ENCODE peak calls at places on chromosomes 1 and 21, in four cellular contexts. X is NB4, B is body of pancreas, M is uterus. J is an unnamed sample.

GRCh38 chr1:208276757-208277435 is 32.7 kb upstream of the PLXNA2 start:
- DNase-seq in X (no peak), B (no peak), M (no peak), J (no peak)

GRCh38 chr21:37032293-37032692 is 25.8 kb downstream of the RIPPLY3 start:
- DNase-seq in X (no peak), B (no peak), M (no peak), J (no peak)

GRCh38 chr1:58699011-58699762 is 675 bp downstream of the MYSM1 start:
- DNase-seq in X (peak; percentile 38), B (no peak), M (no peak), J (no peak)

GRCh38 chr1:36366091-36366661 is 19.5 kb downstream of the STK40 start:
- DNase-seq in X (no peak), B (peak; percentile 51), M (peak; percentile 37), J (no peak)

GRCh38 chr21:32307706-32308105 is 9.1 kb downstream of the MRAP start:
- DNase-seq in X (peak; percentile 9), B (no peak), M (no peak), J (no peak)

GRCh38 chr21:33945652-33946270 is 30.2 kb upstream of the ATP5PO start:
- DNase-seq in X (no peak), B (no peak), M (no peak), J (no peak)

GRCh38 chr21:21366277-21366676 is 368.1 kb downstream of the NCAM2 start:
- DNase-seq in X (no peak), B (no peak), M (no peak), J (no peak)

GRCh38 chr21:44939532-44940115 is at the start of gene SLX9:
- DNase-seq in X (peak; percentile 88), B (peak; percentile 77), M (peak; percentile 79), J (no peak)

GRCh38 chr1:237864338-237865244 is 26.1 kb downstream of the ZP4 start:
- DNase-seq in X (peak; percentile 48), B (peak; percentile 86), M (peak; percentile 16), J (no peak)

GRCh38 chr1:118049981-118050380 is 120.4 kb downstream of the WDR3 start:
- DNase-seq in X (no peak), B (no peak), M (no peak), J (no peak)

GRCh38 chr21:36966066-36966845 is at the start of gene HLCS:
- DNase-seq in X (peak; percentile 78), B (peak; percentile 78), M (peak; percentile 68), J (no peak)

GRCh38 chr1:219040291-219040690 is 133.4 kb upstream of the LYPLAL1 start:
- DNase-seq in X (no peak), B (no peak), M (no peak), J (no peak)

GRCh38 chr1:53316058-53316741 is 11.7 kb downstream of the LRP8 start:
- DNase-seq in X (peak; percentile 37), B (no peak), M (no peak), J (no peak)

GRCh38 chr1:67430358-67431155 is at the start of gene SERBP1:
- DNase-seq in X (peak; percentile 98), B (peak; percentile 98), M (peak; percentile 97), J (peak; percentile 98)
- TF ChIP-seq POLR2A in X (peak; percentile 65), B (peak; percentile 75), M (peak; percentile 84), J (no peak)

GRCh38 chr1:111793896-111794295 is 38.2 kb downstream of the DDX20 start:
- DNase-seq in X (no peak), B (no peak), M (no peak), J (no peak)

GRCh38 chr1:111792249-111792648 is 36.5 kb downstream of the DDX20 start:
- DNase-seq in X (no peak), B (no peak), M (no peak), J (no peak)

GRCh38 chr1:111786669-111787207 is 31.0 kb downstream of the DDX20 start:
- DNase-seq in X (no peak), B (no peak), M (no peak), J (peak; percentile 77)

GRCh38 chr1:111789077-111789476 is 33.4 kb downstream of the DDX20 start:
- DNase-seq in X (peak; percentile 21), B (peak; percentile 16), M (no peak), J (no peak)

GRCh38 chr1:111789666-111790316 is 34.1 kb downstream of the DDX20 start:
- DNase-seq in X (peak; percentile 90), B (peak; percentile 22), M (no peak), J (no peak)
- TF ChIP-seq CTCF in X (no peak), B (peak; percentile 31), M (no peak), J (peak; percentile 34)

DNA sequence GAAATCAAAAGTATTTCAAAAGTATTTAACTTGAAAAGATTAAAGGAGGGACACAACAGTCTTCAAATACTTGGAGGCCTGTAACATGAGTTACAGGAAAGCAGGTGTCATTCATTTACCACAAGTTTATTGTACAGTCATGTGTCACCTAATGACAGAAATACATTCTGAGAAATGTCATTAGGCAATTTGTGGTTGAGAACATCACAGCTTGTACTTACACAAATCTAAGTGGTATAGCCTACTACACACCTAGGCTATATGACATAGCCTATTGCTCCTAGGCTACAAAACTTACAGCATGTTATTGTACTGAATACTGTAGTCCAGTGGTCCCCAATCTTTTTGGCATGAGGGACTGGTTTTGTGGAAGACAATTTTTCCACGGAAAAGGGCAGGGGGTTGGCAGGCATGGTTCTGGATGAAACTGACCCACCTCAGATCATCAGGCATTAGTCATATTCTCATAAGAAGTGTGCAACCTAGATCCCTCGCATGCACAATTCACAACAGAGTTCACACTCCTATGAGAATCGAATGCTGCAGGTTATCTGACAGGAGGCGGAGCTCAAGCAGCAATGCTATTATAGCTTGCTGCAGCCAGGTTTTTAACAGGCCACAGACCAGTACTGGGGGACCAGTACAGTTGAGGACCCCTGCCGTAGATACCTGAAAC is 25.0 kb upstream of the PHTF1 start:
- DNase-seq in X (peak; percentile 42), B (no peak), M (no peak), J (no peak)
- H3K4me3 ChIP-seq in X (peak overlapping the region; percentile 25), B (no peak overlapping the region), M (no peak overlapping the region), J (no peak overlapping the region)

GRCh38 chr1:203326830-203327683 is 21.7 kb downstream of the BTG2 start:
- DNase-seq in X (peak; percentile 90), B (peak; percentile 95), M (peak; percentile 92), J (peak; percentile 97)
- TF ChIP-seq POLR2A in X (no peak), B (peak; percentile 96), M (peak; percentile 78), J (no peak)

GRCh38 chr1:14095001-14095400 is 395.0 kb downstream of the PRDM2 start:
- DNase-seq in X (peak; percentile 32), B (peak; percentile 29), M (no peak), J (peak; percentile 42)
- TF ChIP-seq CTCF in X (peak; percentile 22), B (peak; percentile 71), M (no peak), J (peak; percentile 42)

GRCh38 chr1:63908016-63908415 is 134.2 kb downstream of the ROR1 start:
- DNase-seq in X (no peak), B (no peak), M (no peak), J (no peak)
- H3K4me3 ChIP-seq in X (no peak overlapping the region), B (no peak overlapping the region), M (no peak overlapping the region), J (no peak overlapping the region)

GRCh38 chr1:153945795-153946621 is 510 bp downstream of the DENND4B start:
- DNase-seq in X (peak; percentile 97), B (peak; percentile 86), M (peak; percentile 73), J (peak; percentile 96)
- TF ChIP-seq POLR2A in X (no peak), B (peak; percentile 52), M (peak; percentile 46), J (peak; percentile 30)

DNA sequence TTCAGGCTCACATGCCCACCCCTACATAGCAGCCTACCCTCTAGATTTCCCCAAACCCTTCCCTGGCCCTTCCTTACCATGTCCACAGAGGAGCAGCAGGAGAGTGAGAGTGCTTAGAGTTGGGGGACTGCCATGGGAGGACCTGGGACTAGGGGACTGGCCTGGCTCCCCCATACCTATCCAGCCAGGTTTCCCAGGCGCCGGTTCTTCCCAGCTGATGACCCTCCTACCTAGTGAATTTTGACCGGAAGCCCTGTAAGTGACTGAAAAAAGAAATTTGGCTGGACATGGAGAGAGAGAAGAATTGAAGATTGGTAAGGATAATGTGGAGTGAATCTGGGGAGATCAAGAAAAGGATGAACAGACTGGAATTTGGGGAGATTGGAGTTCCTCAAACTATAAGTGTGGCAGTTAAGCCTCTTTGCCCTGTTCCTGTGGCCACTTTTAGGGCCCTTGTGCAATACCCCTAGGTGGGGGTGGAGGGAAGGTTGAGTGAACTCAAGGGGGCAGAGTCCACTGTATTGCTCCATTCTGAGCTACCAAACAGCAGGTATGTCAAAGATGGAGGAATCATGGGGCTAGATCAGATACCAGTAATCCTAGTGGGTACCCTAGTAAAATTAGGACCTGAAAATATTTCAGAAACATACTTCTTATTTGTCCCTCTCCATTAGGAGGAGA is 1.3 kb downstream of the HJV start:
- DNase-seq in X (peak; percentile 54), B (no peak), M (no peak), J (no peak)
- TF ChIP-seq CTCF in X (no peak), B (no peak), M (no peak), J (no peak)

GRCh38 chr1:201481761-201482493 is 12.9 kb upstream of the PHLDA3 start:
- DNase-seq in X (peak; percentile 75), B (peak; percentile 88), M (peak; percentile 93), J (peak; percentile 97)
- H3K4me3 ChIP-seq in X (no peak overlapping the region), B (no peak overlapping the region), M (peak overlapping the region; percentile 4), J (peak overlapping the region; percentile 36)

GRCh38 chr1:151048645-151049032 is 1.1 kb downstream of the C1orf56 start:
- DNase-seq in X (no peak), B (no peak), M (no peak), J (no peak)

GRCh38 chr1:151050051-151050688 is 2.6 kb downstream of the C1orf56 start:
- DNase-seq in X (no peak), B (no peak), M (no peak), J (no peak)

GRCh38 chr1:151049458-151049857 is 1.9 kb downstream of the C1orf56 start:
- DNase-seq in X (no peak), B (no peak), M (no peak), J (no peak)

GRCh38 chr1:151047925-151048644 is 534 bp downstream of the C1orf56 start:
- DNase-seq in X (peak; percentile 77), B (peak; percentile 80), M (peak; percentile 71), J (no peak)

DNA sequence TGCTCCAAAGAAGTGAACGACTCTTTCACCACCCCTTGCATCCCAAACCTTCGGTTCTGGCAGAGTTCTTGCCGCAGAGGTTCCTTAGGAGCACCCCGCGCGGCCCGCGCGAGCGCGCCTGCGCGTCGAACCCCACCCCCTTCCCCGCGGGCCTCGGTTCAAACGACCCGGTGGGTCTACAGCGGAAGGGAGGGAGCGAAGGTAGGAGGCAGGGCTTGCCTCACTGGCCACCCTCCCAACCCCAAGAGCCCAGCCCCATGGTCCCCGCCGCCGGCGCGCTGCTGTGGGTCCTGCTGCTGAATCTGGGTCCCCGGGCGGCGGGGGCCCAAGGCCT is at the start of gene C1orf56:
- DNase-seq in X (peak; percentile 65), B (peak; percentile 65), M (peak; percentile 85), J (peak; percentile 92)
- TF ChIP-seq POLR2A in X (peak; percentile 80), B (no peak), M (peak; percentile 80), J (peak; percentile 33)